ENCODE peak calls at places on chromosomes 6 and 20, in four cellular contexts. N, A, Y and P are unnamed samples.

GRCh38 chr20:37870294-37870693 is 32.6 kb upstream of the VSTM2L start:
- DNase-seq in A (no peak), N (no peak), Y (no peak), P (no peak)

GRCh38 chr6:7267071-7267470 is 45.9 kb downstream of the SSR1 start:
- DNase-seq in N (no peak), Y (no peak), A (no peak), P (no peak)

GRCh38 chr20:39822667-39823066 is 860.5 kb downstream of the DHX35 start:
- DNase-seq in Y (no peak), A (no peak), N (no peak), P (no peak)

GRCh38 chr6:114216789-114217467 is 125.9 kb downstream of the HS3ST5 start:
- DNase-seq in N (no peak), A (no peak), Y (no peak), P (no peak)

GRCh38 chr20:49990310-49990720 is 7.5 kb downstream of the SNAI1 start:
- DNase-seq in Y (no peak), A (no peak), N (no peak), P (no peak)

GRCh38 chr6:122653094-122653493 is 42.9 kb downstream of the PKIB start:
- DNase-seq in N (no peak), A (no peak), Y (no peak), P (no peak)

GRCh38 chr20:21113697-21114096 is 7.5 kb upstream of the LINC00237 start:
- DNase-seq in Y (no peak), A (no peak), N (no peak), P (no peak)

GRCh38 chr6:115613488-115613887 is 447.2 kb downstream of the FRK start:
- DNase-seq in Y (no peak), N (no peak), A (no peak), P (no peak)

GRCh38 chr6:139376054-139376355 is 1.6 kb upstream of the CITED2 start:
- DNase-seq in A (no peak), N (peak; percentile 20), Y (no peak), P (no peak)

GRCh38 chr6:55276745-55277627 is 50.3 kb upstream of the GFRAL start:
- DNase-seq in N (no peak), Y (no peak), A (no peak), P (no peak)

GRCh38 chr20:5080384-5080877 is 39.3 kb downstream of the PCNA start:
- DNase-seq in A (no peak), Y (no peak), N (no peak), P (no peak)

GRCh38 chr20:9200196-9200595 is 131.3 kb downstream of the PLCB4 start:
- DNase-seq in Y (no peak), N (no peak), A (no peak), P (no peak)

GRCh38 chr6:108156180-108156937 is 9.5 kb upstream of the NR2E1 start:
- DNase-seq in Y (no peak), N (no peak), A (no peak), P (no peak)

GRCh38 chr20:3716195-3716834 is 3.9 kb upstream of the SIGLEC1 start:
- DNase-seq in A (no peak), N (no peak), Y (no peak), P (peak; percentile 15)

GRCh38 chr20:62364911-62365736 is 2.0 kb downstream of the LAMA5 start:
- DNase-seq in A (no peak), Y (no peak), N (no peak), P (no peak)

GRCh38 chr6:99559056-99559455 is 9.4 kb downstream of the CCNC start:
- DNase-seq in Y (no peak), A (no peak), N (no peak), P (no peak)

GRCh38 chr6:132813173-132813856 is 1.1 kb upstream of the RPS12 start:
- DNase-seq in Y (peak; percentile 57), A (peak; percentile 14), N (peak; percentile 3), P (peak; percentile 46)

GRCh38 chr6:28424163-28424562 is 19.1 kb downstream of the ZSCAN23 start:
- DNase-seq in Y (no peak), N (no peak), A (no peak), P (no peak)

GRCh38 chr6:111711989-111712388 is 106.3 kb upstream of the TRAF3IP2 start:
- DNase-seq in Y (no peak), A (no peak), N (no peak), P (no peak)

GRCh38 chr6:69936674-69937363 is 70.5 kb downstream of the COL19A1 start:
- DNase-seq in Y (no peak), N (no peak), A (no peak), P (no peak)

GRCh38 chr20:14687317-14687716 is 349.9 kb upstream of the FLRT3 start:
- DNase-seq in Y (no peak), A (no peak), N (no peak), P (no peak)